ENCODE peak calls at places on chromosomes 13 and 19, in eight cellular contexts. X is dorsolateral prefrontal cortex; N is prostate gland; D is fibroblast of lung; I is ascending aorta; L is lung; G is CD4-positive, alpha-beta T cell; U is neural progenitor cell. Y is an unnamed sample.

GRCh38 chr19:41261474-41262190 is 2.5 kb upstream of the HNRNPUL1 start:
- DNase-seq in X (peak; percentile 10), I (no peak), L (no peak), D (peak; percentile 27), U (no peak), N (no peak), G (no peak), Y (peak; percentile 16)

GRCh38 chr13:113013303-113013702 is 44.3 kb downstream of the MCF2L start:
- DNase-seq in N (peak; percentile 88), L (no peak), U (no peak), G (no peak), D (no peak), X (no peak), I (no peak), Y (no peak)

GRCh38 chr19:54660967-54661366 is 1.8 kb upstream of the LILRB4 start:
- DNase-seq in L (no peak), N (no peak), U (no peak), X (no peak), D (no peak), G (no peak), I (no peak), Y (no peak)

GRCh38 chr13:66563076-66563475 is 667.1 kb downstream of the PCDH9 start:
- DNase-seq in L (no peak), X (no peak), G (no peak), I (no peak), N (no peak), D (peak; percentile 10), U (no peak), Y (no peak)

GRCh38 chr13:45280751-45281634 is 60.0 kb downstream of the TPT1 start:
- DNase-seq in X (peak; percentile 84), N (peak; percentile 74), U (peak; percentile 69), D (peak; percentile 82), I (no peak), L (peak; percentile 62), G (peak; percentile 20), Y (peak; percentile 51)

GRCh38 chr19:17205237-17206140 is 9.7 kb upstream of the USE1 start:
- DNase-seq in U (peak; percentile 75), D (peak; percentile 31), L (peak; percentile 68), N (peak; percentile 46), G (peak; percentile 59), X (peak; percentile 68), I (no peak), Y (no peak)

GRCh38 chr19:18603255-18603957 is 3.2 kb downstream of the CRLF1 start:
- DNase-seq in X (no peak), U (peak; percentile 75), G (no peak), I (no peak), D (peak; percentile 32), L (no peak), N (no peak), Y (no peak)

GRCh38 chr13:89936256-89936655 is 1411.2 kb upstream of the MIR17HG start:
- DNase-seq in I (no peak), D (no peak), G (no peak), N (no peak), L (no peak), U (no peak), X (no peak), Y (no peak)

GRCh38 chr19:41939861-41940442 is 11.7 kb upstream of the ERFL start:
- DNase-seq in U (peak; percentile 62), L (no peak), I (no peak), G (peak; percentile 51), D (no peak), X (no peak), N (no peak), Y (no peak)

GRCh38 chr19:4878491-4878968 is 11.1 kb upstream of the PLIN3 start:
- DNase-seq in X (peak; percentile 43), N (no peak), U (peak; percentile 34), I (no peak), G (no peak), L (no peak), D (no peak), Y (no peak)

GRCh38 chr13:48902421-48902820 is 73.3 kb upstream of the FNDC3A start:
- DNase-seq in I (no peak), X (no peak), L (no peak), U (peak; percentile 82), N (no peak), G (no peak), D (no peak), Y (no peak)

GRCh38 chr19:14505488-14506239 is 9.7 kb upstream of the GIPC1 start:
- DNase-seq in D (peak; percentile 84), X (no peak), U (peak; percentile 70), L (peak; percentile 84), N (peak; percentile 58), G (peak; percentile 63), I (no peak), Y (peak; percentile 85)

GRCh38 chr13:23617551-23618014 is 47.4 kb downstream of the TNFRSF19 start:
- DNase-seq in U (no peak), G (no peak), D (peak; percentile 97), N (no peak), X (no peak), L (no peak), I (no peak), Y (no peak)

GRCh38 chr19:1970003-1970805 is 29.2 kb downstream of the CSNK1G2 start:
- DNase-seq in I (no peak), D (peak; percentile 31), G (no peak), L (no peak), N (no peak), X (no peak), U (no peak), Y (no peak)

GRCh38 chr19:1968279-1969175 is 27.6 kb downstream of the CSNK1G2 start:
- DNase-seq in U (no peak), N (no peak), L (no peak), D (no peak), X (no peak), I (no peak), G (no peak), Y (no peak)

GRCh38 chr19:1970806-1971502 is 30.0 kb downstream of the CSNK1G2 start:
- DNase-seq in N (no peak), D (no peak), U (no peak), L (no peak), G (no peak), I (no peak), X (no peak), Y (no peak)

GRCh38 chr19:1967087-1967608 is 26.2 kb downstream of the CSNK1G2 start:
- DNase-seq in U (no peak), X (no peak), N (no peak), G (no peak), I (no peak), D (no peak), L (no peak), Y (no peak)

DNA sequence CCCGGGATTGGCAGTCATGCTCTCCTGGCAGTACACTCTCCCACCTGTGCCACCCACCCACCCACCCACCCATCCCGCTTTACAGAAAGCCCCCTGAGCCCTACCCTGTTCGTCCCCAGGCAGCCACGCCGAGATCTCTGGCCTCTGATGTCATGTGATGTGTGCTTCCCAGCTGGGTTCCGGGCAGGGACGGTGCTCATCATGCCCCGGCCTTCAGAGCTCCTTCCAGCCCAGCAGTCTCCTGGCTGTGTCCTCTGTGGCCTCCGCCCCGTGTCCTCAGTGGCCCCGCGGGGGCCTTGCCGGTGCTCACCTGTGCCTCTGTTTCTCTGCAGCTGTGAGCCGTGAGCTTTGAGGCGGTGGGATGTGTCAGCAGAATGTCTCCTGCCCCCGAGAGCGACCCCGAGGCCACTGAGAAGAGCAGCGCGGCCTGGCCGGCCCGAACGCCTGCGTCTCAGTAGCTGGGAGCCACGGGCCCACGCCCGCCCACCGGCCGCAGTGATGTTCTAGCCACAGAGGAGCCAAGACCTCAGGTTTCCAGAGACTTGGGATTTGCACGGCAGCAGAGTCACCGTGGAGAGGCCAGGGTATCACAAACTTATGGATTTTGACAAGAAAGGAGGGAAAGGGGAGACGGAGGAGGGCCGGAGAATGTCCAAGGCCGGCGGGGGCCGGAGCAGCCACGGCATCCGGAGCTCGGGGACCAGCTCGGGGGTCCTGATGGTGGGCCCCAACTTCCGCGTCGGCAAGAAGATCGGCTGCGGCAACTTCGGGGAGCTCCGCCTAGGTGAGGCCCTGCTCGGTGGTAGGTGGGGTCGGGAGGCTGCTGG is 28.4 kb downstream of the CSNK1G2 start:
- DNase-seq in D (no peak), I (no peak), L (no peak), U (no peak), G (no peak), X (no peak), N (no peak), Y (no peak)
- H3K27ac ChIP-seq in D (no peak overlapping the region), I (no peak overlapping the region), L (no peak overlapping the region), U (no peak overlapping the region), G (no peak overlapping the region), X (peak overlapping the region; percentile 38), N (no peak overlapping the region), Y (peak overlapping the region; percentile 46)

DNA sequence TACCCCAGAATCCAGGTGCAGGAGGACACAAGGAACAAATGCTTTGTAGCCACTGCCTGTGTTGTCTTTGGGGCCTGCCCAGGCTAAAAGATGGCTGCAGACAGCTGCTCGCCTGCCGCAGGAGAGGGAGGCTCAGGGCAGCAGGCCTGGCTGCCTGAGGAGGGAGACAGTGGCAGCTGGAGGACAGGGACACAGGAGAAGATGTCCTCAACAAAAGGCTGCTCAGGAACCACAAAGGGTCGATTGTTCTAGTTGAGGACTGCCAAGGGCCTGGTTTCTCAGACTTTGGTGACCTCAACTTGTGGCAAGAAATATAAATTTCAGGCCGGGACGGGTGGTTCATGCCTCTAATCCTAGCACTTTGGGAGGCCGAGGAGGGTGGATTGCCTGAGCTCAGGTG is 7.6 kb downstream of the SIRT2 start:
- DNase-seq in N (no peak), U (no peak), G (no peak), D (no peak), I (no peak), X (peak; percentile 51), L (no peak), Y (no peak)
- H3K27ac ChIP-seq in N (no peak overlapping the region), U (no peak overlapping the region), G (no peak overlapping the region), D (no peak overlapping the region), I (no peak overlapping the region), X (peak overlapping the region; percentile 60), L (no peak overlapping the region), Y (no peak overlapping the region)

GRCh38 chr13:105142556-105142955 is 1392.9 kb downstream of the EFNB2 start:
- DNase-seq in D (no peak), X (no peak), L (no peak), G (no peak), N (no peak), I (no peak), U (no peak), Y (no peak)

GRCh38 chr13:105139048-105139379 is 1396.4 kb downstream of the EFNB2 start:
- DNase-seq in G (no peak), X (no peak), I (no peak), D (no peak), L (no peak), U (no peak), N (no peak), Y (no peak)

GRCh38 chr13:105135852-105136251 is 1399.6 kb downstream of the EFNB2 start:
- DNase-seq in U (no peak), G (no peak), X (no peak), I (no peak), N (no peak), L (no peak), D (peak; percentile 55), Y (no peak)

GRCh38 chr13:105144020-105144419 is 1391.4 kb downstream of the EFNB2 start:
- DNase-seq in L (no peak), N (no peak), D (no peak), G (no peak), X (no peak), U (no peak), I (no peak), Y (no peak)

GRCh38 chr13:105139380-105140285 is 1395.8 kb downstream of the EFNB2 start:
- DNase-seq in G (peak; percentile 21), L (peak; percentile 40), I (no peak), X (peak; percentile 63), N (no peak), U (no peak), D (peak; percentile 6), Y (no peak)
- H3K27ac ChIP-seq in G (peak overlapping the region; percentile 69), L (peak overlapping the region; percentile 67), I (peak overlapping the region; percentile 52), X (peak overlapping the region; percentile 65), N (no peak overlapping the region), U (no peak overlapping the region), D (peak overlapping the region; percentile 46), Y (no peak overlapping the region)

GRCh38 chr13:98234348-98234747 is 57.3 kb upstream of the RNF113B start:
- DNase-seq in I (no peak), N (no peak), L (no peak), D (no peak), G (no peak), U (no peak), X (no peak), Y (no peak)
- H3K27ac ChIP-seq in I (no peak overlapping the region), N (no peak overlapping the region), L (no peak overlapping the region), D (no peak overlapping the region), G (no peak overlapping the region), U (no peak overlapping the region), X (no peak overlapping the region), Y (no peak overlapping the region)